ENCODE peak calls at places on chromosomes 11 and 22, in eight cellular contexts. A is tibial nerve; F is SJCRH30; U is K562; D is A549; P is CD8-positive, alpha-beta T cell; L is cardiac muscle cell; B is iPS DF 6.9. X is an unnamed sample.

GRCh38 chr11:101224221-101224620 is 94.6 kb upstream of the PGR start:
- DNase-seq in A (no peak), F (no peak), U (no peak), D (no peak), P (no peak), L (no peak), B (no peak), X (no peak)

GRCh38 chr22:49040111-49040510 is 787.6 kb downstream of the BRD1 start:
- DNase-seq in A (no peak), F (no peak), U (no peak), D (no peak), P (no peak), L (no peak), B (no peak), X (no peak)

GRCh38 chr11:128582496-128583366 is 4.6 kb downstream of the ETS1 start:
- DNase-seq in A (no peak), F (peak; percentile 76), U (no peak), D (peak; percentile 39), P (no peak), L (peak; percentile 92), B (peak; percentile 43), X (no peak)

GRCh38 chr11:14764213-14764898 is 120.8 kb downstream of the PDE3B start:
- DNase-seq in A (no peak), F (peak; percentile 28), U (no peak), D (no peak), P (no peak), L (peak; percentile 17), B (no peak), X (no peak)

GRCh38 chr11:2118674-2119073 is 20.5 kb downstream of the IGF2 start:
- DNase-seq in A (no peak), F (no peak), U (no peak), D (no peak), P (no peak), L (no peak), B (no peak), X (no peak)

GRCh38 chr11:134730596-134731538 is 318.8 kb upstream of the B3GAT1 start:
- DNase-seq in A (no peak), F (no peak), U (no peak), D (no peak), P (no peak), L (no peak), B (no peak), X (no peak)

GRCh38 chr11:1472180-1473005 is 14.2 kb downstream of the MOB2 start:
- DNase-seq in A (no peak), F (no peak), U (no peak), D (no peak), P (no peak), L (no peak), B (no peak), X (no peak)

GRCh38 chr11:124535552-124536232 is 7.8 kb downstream of the OR8B12 start:
- DNase-seq in A (no peak), F (no peak), U (no peak), D (peak; percentile 11), P (no peak), L (peak; percentile 79), B (no peak), X (no peak)

GRCh38 chr11:41400124-41400523 is 59.3 kb downstream of the LRRC4C start:
- DNase-seq in A (no peak), F (no peak), U (no peak), D (no peak), P (no peak), L (no peak), B (no peak), X (no peak)

GRCh38 chr11:62024975-62025374 is 57.5 kb upstream of the FTH1 start:
- DNase-seq in A (no peak), F (no peak), U (no peak), D (no peak), P (no peak), L (no peak), B (no peak), X (no peak)

GRCh38 chr22:50271011-50271394 is 823 bp upstream of the MAPK11 start:
- DNase-seq in A (no peak), F (no peak), U (no peak), D (no peak), P (no peak), L (no peak), B (no peak), X (no peak)

GRCh38 chr11:64870176-64870892 is 8.1 kb downstream of the EHD1 start:
- DNase-seq in A (no peak), F (peak; percentile 91), U (peak; percentile 84), D (no peak), P (no peak), L (peak; percentile 61), B (no peak), X (no peak)

GRCh38 chr11:56849852-56850251 is 101.4 kb upstream of the OR9G4 start:
- DNase-seq in A (no peak), F (no peak), U (no peak), D (no peak), P (no peak), L (no peak), B (no peak), X (no peak)

GRCh38 chr22:20464096-20464614 is 26.5 kb upstream of the SCARF2 start:
- DNase-seq in A (no peak), F (no peak), U (no peak), D (no peak), P (peak; percentile 54), L (no peak), B (no peak), X (no peak)

GRCh38 chr22:44020981-44021380 is 3.1 kb upstream of the PARVB start:
- DNase-seq in A (no peak), F (no peak), U (peak; percentile 43), D (no peak), P (no peak), L (no peak), B (no peak), X (no peak)

GRCh38 chr11:74557526-74557925 is 34.9 kb upstream of the POLD3 start:
- DNase-seq in A (no peak), F (no peak), U (no peak), D (no peak), P (no peak), L (no peak), B (no peak), X (no peak)

GRCh38 chr11:66228521-66228920 is 39.9 kb upstream of the RAB1B start:
- DNase-seq in A (no peak), F (no peak), U (no peak), D (no peak), P (no peak), L (no peak), B (peak; percentile 9), X (no peak)

GRCh38 chr22:18966748-18967147 is 30.7 kb upstream of the PRODH start:
- DNase-seq in A (no peak), F (no peak), U (no peak), D (no peak), P (no peak), L (no peak), B (no peak), X (no peak)

GRCh38 chr11:45917623-45918330 is at the start of gene PEX16:
- DNase-seq in A (peak; percentile 92), F (peak; percentile 98), U (peak; percentile 97), D (peak; percentile 99), P (peak; percentile 90), L (peak; percentile 100), B (peak; percentile 80), X (peak; percentile 96)

GRCh38 chr11:12525466-12526055 is 148.2 kb downstream of the PARVA start:
- DNase-seq in A (no peak), F (no peak), U (no peak), D (no peak), P (no peak), L (no peak), B (no peak), X (no peak)

GRCh38 chr22:39469681-39470461 is 13.1 kb downstream of the MGAT3 start:
- DNase-seq in A (no peak), F (no peak), U (peak; percentile 27), D (no peak), P (no peak), L (no peak), B (no peak), X (peak; percentile 94)
- H3K27ac ChIP-seq in A (peak overlapping the region; percentile 95), F (no peak overlapping the region), U (peak overlapping the region; percentile 92), D (no peak overlapping the region), P (no peak overlapping the region), L (peak overlapping the region; percentile 69), B (no peak overlapping the region), X (peak overlapping the region; percentile 88)

GRCh38 chr11:60482361-60482760 is 10.2 kb upstream of the MS4A12 start:
- DNase-seq in A (no peak), F (no peak), U (no peak), D (no peak), P (no peak), L (no peak), B (no peak), X (no peak)

DNA sequence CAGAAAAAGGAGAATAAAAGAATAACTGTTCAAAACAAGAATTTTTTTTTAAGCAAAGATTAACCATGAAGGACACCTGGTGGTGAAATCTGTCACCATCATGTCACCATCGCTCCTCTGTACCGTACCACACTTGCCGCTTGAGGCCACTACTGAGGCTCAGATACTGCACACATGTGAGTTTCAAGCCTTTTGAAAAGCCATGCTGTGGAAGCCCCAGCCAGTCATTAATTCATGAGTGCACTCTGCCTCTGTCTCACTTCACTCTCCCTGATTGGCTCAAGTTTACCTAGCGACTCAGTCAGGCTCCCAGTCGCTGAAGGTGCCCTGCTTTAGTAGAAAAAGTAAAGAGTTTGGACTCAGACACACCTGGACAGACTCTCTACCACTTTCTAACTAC is 6.6 kb upstream of the MS4A12 start:
- DNase-seq in A (no peak), F (peak; percentile 3), U (peak; percentile 57), D (peak; percentile 37), P (no peak), L (no peak), B (no peak), X (peak; percentile 16)
- H3K27ac ChIP-seq in A (no peak overlapping the region), F (no peak overlapping the region), U (no peak overlapping the region), D (no peak overlapping the region), P (no peak overlapping the region), L (no peak overlapping the region), B (no peak overlapping the region), X (no peak overlapping the region)

GRCh38 chr22:46964773-46965550 is 202.5 kb downstream of the TBC1D22A start:
- DNase-seq in A (no peak), F (no peak), U (peak; percentile 25), D (no peak), P (no peak), L (no peak), B (no peak), X (no peak)

GRCh38 chr22:46965552-46966494 is 203.4 kb downstream of the TBC1D22A start:
- DNase-seq in A (no peak), F (no peak), U (no peak), D (no peak), P (no peak), L (peak; percentile 13), B (no peak), X (no peak)

GRCh38 chr22:46966495-46966845 is 204.0 kb downstream of the TBC1D22A start:
- DNase-seq in A (no peak), F (no peak), U (no peak), D (no peak), P (no peak), L (peak; percentile 10), B (no peak), X (no peak)

GRCh38 chr22:46961591-46962290 is 199.3 kb downstream of the TBC1D22A start:
- DNase-seq in A (no peak), F (no peak), U (no peak), D (no peak), P (no peak), L (no peak), B (no peak), X (no peak)

GRCh38 chr22:46963672-46964545 is 201.5 kb downstream of the TBC1D22A start:
- DNase-seq in A (no peak), F (no peak), U (no peak), D (no peak), P (no peak), L (no peak), B (no peak), X (no peak)
- H3K27ac ChIP-seq in A (no peak overlapping the region), F (no peak overlapping the region), U (no peak overlapping the region), D (no peak overlapping the region), P (no peak overlapping the region), L (no peak overlapping the region), B (no peak overlapping the region), X (no peak overlapping the region)

GRCh38 chr22:42696331-42696967 is 24.2 kb downstream of the A4GALT start:
- DNase-seq in A (no peak), F (no peak), U (no peak), D (no peak), P (no peak), L (no peak), B (no peak), X (no peak)
- H3K27ac ChIP-seq in A (peak overlapping the region; percentile 52), F (no peak overlapping the region), U (no peak overlapping the region), D (no peak overlapping the region), P (no peak overlapping the region), L (peak overlapping the region; percentile 96), B (no peak overlapping the region), X (no peak overlapping the region)